ENCODE peak calls at places on chromosome 13, in nine cellular contexts. J is hepatocyte, A is Panc1, I is heart right ventricle, Q is right atrium auricular region, O is lower lobe of right lung, D is Peyer's patch, K is GM23338, F is A549. V is an unnamed sample.

GRCh38 chr13:39422845-39423565 is 180.0 kb downstream of the LHFPL6 start:
- DNase-seq in J (no peak), A (no peak), I (no peak), Q (no peak), O (no peak), D (no peak), K (peak; percentile 38), F (no peak), V (no peak)

GRCh38 chr13:44230071-44230470 is 143.6 kb upstream of the SERP2 start:
- DNase-seq in J (no peak), A (no peak), I (no peak), Q (no peak), O (no peak), D (no peak), K (no peak), F (no peak), V (no peak)

GRCh38 chr13:73938375-73939070 is 195.7 kb downstream of the KLF12 start:
- DNase-seq in J (peak; percentile 20), A (no peak), I (no peak), Q (no peak), O (no peak), D (no peak), K (no peak), F (peak; percentile 52), V (peak; percentile 69)

GRCh38 chr13:94480672-94481145 is 1.2 kb upstream of the DCT start:
- DNase-seq in J (peak; percentile 10), A (no peak), I (no peak), Q (no peak), O (no peak), D (no peak), K (no peak), F (no peak), V (no peak)

GRCh38 chr13:73025212-73026012 is 33.4 kb upstream of the KLF5 start:
- DNase-seq in J (peak; percentile 14), A (no peak), I (no peak), Q (no peak), O (no peak), D (no peak), K (no peak), F (no peak), V (peak; percentile 13)

GRCh38 chr13:101144808-101145419 is 271.4 kb downstream of the NALCN start:
- DNase-seq in J (peak; percentile 83), A (no peak), I (no peak), Q (no peak), O (no peak), D (no peak), K (peak; percentile 78), F (peak; percentile 50), V (peak; percentile 33)

GRCh38 chr13:85261757-85262346 is 537.4 kb downstream of the SLITRK6 start:
- DNase-seq in J (peak; percentile 20), A (no peak), I (no peak), Q (no peak), O (no peak), D (no peak), K (peak; percentile 11), F (no peak), V (peak; percentile 22)

GRCh38 chr13:59584902-59585670 is 578.6 kb downstream of the DIAPH3 start:
- DNase-seq in J (no peak), A (no peak), I (no peak), Q (no peak), O (no peak), D (no peak), K (no peak), F (no peak), V (no peak)

GRCh38 chr13:110006304-110006703 is 219.9 kb upstream of the IRS2 start:
- DNase-seq in J (no peak), A (no peak), I (no peak), Q (no peak), O (no peak), D (no peak), K (no peak), F (peak; percentile 27), V (peak; percentile 69)

GRCh38 chr13:106691251-106691650 is 123.3 kb upstream of the ARGLU1 start:
- DNase-seq in J (no peak), A (no peak), I (no peak), Q (no peak), O (no peak), D (no peak), K (no peak), F (no peak), V (no peak)
- H3K27ac ChIP-seq in J (no peak overlapping the region), A (no peak overlapping the region), I (peak overlapping the region; percentile 8), Q (no peak overlapping the region), O (peak overlapping the region; percentile 18), D (no peak overlapping the region), K (no peak overlapping the region), F (no peak overlapping the region), V (no peak overlapping the region)

GRCh38 chr13:97932006-97932405 is 21.5 kb upstream of the IPO5 start:
- DNase-seq in J (no peak), A (no peak), I (no peak), Q (no peak), O (no peak), D (no peak), K (no peak), F (no peak), V (no peak)

GRCh38 chr13:97938701-97939475 is 14.6 kb upstream of the IPO5 start:
- DNase-seq in J (no peak), A (no peak), I (no peak), Q (no peak), O (no peak), D (no peak), K (no peak), F (no peak), V (no peak)

GRCh38 chr13:97934590-97934989 is 18.9 kb upstream of the IPO5 start:
- DNase-seq in J (no peak), A (no peak), I (peak; percentile 6), Q (no peak), O (no peak), D (no peak), K (peak; percentile 12), F (no peak), V (no peak)

GRCh38 chr13:97933736-97934135 is 19.7 kb upstream of the IPO5 start:
- DNase-seq in J (no peak), A (no peak), I (no peak), Q (no peak), O (no peak), D (no peak), K (no peak), F (no peak), V (no peak)

DNA sequence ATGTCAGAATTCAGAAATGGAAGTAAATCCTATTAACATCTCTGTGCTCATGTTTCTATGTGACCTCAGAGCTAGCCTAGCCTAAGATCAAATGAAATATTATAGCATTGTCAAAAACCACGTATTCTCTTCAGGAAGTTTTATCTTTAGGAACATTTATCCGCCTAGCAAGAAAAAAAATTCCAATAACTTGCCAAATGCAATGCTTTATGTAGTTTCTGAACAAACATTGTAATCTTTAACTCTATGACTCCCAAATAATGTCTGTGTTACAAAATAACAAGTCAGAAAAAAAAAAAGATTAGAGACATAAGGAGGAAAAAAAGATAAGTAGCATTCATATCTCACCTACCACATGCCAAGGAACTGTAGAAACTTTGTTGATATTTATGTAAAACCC is 18.4 kb upstream of the IPO5 start:
- DNase-seq in J (no peak), A (no peak), I (no peak), Q (no peak), O (no peak), D (no peak), K (no peak), F (no peak), V (no peak)
- TF ChIP-seq CTCF in J (no peak), A (no peak), I (no peak), Q (no peak), O (no peak), D (no peak), K (no peak), F (no peak), V (no peak)

DNA sequence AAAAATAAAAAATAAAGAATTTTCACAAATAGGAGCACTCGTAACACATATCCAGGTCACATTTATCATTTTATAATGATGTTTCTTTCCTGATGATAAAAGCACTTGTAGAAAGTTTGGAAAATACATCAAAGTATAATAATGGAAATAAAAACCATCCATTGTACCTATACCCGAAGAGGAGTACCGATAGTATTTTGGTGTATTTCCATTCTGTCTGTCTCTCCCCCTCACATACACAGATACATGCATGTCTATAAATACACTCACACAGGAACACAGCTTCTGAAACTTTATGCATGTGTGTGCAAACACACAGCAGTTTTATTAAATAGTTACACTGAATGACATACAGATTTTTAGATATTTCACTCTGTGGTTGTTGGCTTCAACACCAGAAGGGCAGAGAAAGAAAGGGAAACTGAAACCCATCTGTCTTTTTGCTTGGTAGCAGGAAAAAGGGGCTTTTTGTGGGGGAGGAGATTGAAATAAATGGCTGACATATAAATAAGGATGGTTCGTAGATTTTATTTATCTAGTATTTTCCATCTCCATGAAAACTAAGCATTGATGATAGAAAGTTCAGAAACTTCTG is 114.8 kb downstream of the LRCH1 start:
- DNase-seq in J (no peak), A (no peak), I (no peak), Q (no peak), O (no peak), D (no peak), K (no peak), F (no peak), V (no peak)
- H3K27ac ChIP-seq in J (peak overlapping the region; percentile 6), A (no peak overlapping the region), I (peak overlapping the region; percentile 46), Q (peak overlapping the region; percentile 62), O (peak overlapping the region; percentile 49), D (peak overlapping the region; percentile 75), K (no peak overlapping the region), F (peak overlapping the region; percentile 58), V (no peak overlapping the region)

DNA sequence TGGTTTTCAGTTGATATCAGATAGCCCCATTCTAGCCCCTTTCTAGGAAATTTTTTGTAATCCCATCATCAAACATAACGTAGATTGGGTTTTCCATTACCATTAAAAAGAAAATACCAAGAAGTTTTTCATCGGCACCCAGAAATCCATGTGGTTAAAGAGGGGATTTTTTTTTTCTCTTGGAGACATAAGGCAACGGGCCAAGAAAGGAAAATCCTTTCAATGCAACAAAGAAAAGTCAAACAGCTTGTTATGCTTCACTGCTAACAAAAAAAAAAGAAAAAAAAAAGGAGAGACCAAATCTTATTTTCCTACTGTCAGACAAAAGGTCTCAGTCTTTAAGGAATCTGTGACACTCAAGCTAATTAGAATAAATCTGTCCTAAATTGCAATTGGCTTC is 177.8 kb upstream of the MIR17HG start:
- DNase-seq in J (no peak), A (no peak), I (no peak), Q (no peak), O (no peak), D (no peak), K (no peak), F (no peak), V (no peak)
- TF ChIP-seq CTCF in J (no peak), A (no peak), I (no peak), Q (no peak), O (no peak), D (no peak), K (no peak), F (no peak), V (no peak)